ENCODE peak calls at places on chromosomes 11 and 22, in four cellular contexts. G is kidney tubule cell, Z is neural progenitor cell, U is hypothalamus. M is an unnamed sample.

GRCh38 chr22:24775769-24776492 is 1.4 kb upstream of the PIWIL3 start:
- DNase-seq in G (no peak), Z (no peak), U (no peak), M (no peak)

GRCh38 chr11:33881651-33882279 is 10.1 kb downstream of the LMO2 start:
- DNase-seq in G (no peak), Z (no peak), U (no peak), M (no peak)

GRCh38 chr22:49979587-49980264 is 19.2 kb downstream of the PIM3 start:
- DNase-seq in G (peak; percentile 49), Z (peak; percentile 73), U (no peak), M (no peak)

GRCh38 chr11:83724704-83725114 is 438.5 kb upstream of the CCDC90B start:
- DNase-seq in G (no peak), Z (peak; percentile 41), U (no peak), M (no peak)

GRCh38 chr22:46073683-46074504 is 76.4 kb upstream of the PPARA start:
- DNase-seq in G (no peak), Z (no peak), U (no peak), M (no peak)

GRCh38 chr11:123202723-123203122 is 7.7 kb upstream of the CLMP start:
- DNase-seq in G (no peak), Z (no peak), U (no peak), M (no peak)

GRCh38 chr11:110463153-110463552 is 33.4 kb downstream of the FDX1 start:
- DNase-seq in G (peak; percentile 22), Z (peak; percentile 69), U (no peak), M (no peak)

GRCh38 chr22:33986167-33986771 is 66.0 kb upstream of the LARGE1 start:
- DNase-seq in G (no peak), Z (no peak), U (no peak), M (no peak)

GRCh38 chr22:27241430-27242110 is 560.0 kb downstream of the MN1 start:
- DNase-seq in G (peak; percentile 40), Z (no peak), U (peak; percentile 5), M (no peak)

GRCh38 chr22:35452351-35452781 is 52.4 kb downstream of the MCM5 start:
- DNase-seq in G (no peak), Z (no peak), U (no peak), M (no peak)

GRCh38 chr11:86047275-86047991 is 21.5 kb downstream of the PICALM start:
- DNase-seq in G (peak; percentile 33), Z (no peak), U (no peak), M (no peak)

GRCh38 chr11:4891996-4892640 is 10.4 kb downstream of the OR51T1 start:
- DNase-seq in G (peak; percentile 80), Z (no peak), U (no peak), M (no peak)

GRCh38 chr11:9380773-9381172 is 3.7 kb upstream of the IPO7 start:
- DNase-seq in G (no peak), Z (no peak), U (no peak), M (no peak)

GRCh38 chr11:77589521-77590193 is at the start of gene AQP11:
- DNase-seq in G (peak; percentile 85), Z (peak; percentile 96), U (peak; percentile 76), M (peak; percentile 68)

GRCh38 chr22:30891443-30891755 is 77.2 kb downstream of the MORC2 start:
- DNase-seq in G (no peak), Z (no peak), U (no peak), M (no peak)

GRCh38 chr11:123174196-123175183 is 20.6 kb downstream of the CLMP start:
- DNase-seq in G (peak; percentile 81), Z (peak; percentile 62), U (no peak), M (no peak)

GRCh38 chr22:42974223-42974622 is 40.7 kb downstream of the PACSIN2 start:
- DNase-seq in G (no peak), Z (no peak), U (no peak), M (no peak)

GRCh38 chr22:24271406-24271760 is 752 bp downstream of the SPECC1L start:
- DNase-seq in G (peak; percentile 48), Z (no peak), U (no peak), M (no peak)

GRCh38 chr11:58204042-58204441 is at the start of gene OR1S2:
- DNase-seq in G (no peak), Z (no peak), U (no peak), M (no peak)

GRCh38 chr11:134040386-134041297 is 28.2 kb upstream of the JAM3 start:
- DNase-seq in G (no peak), Z (no peak), U (no peak), M (no peak)

GRCh38 chr11:84419576-84419975 is 1133.4 kb upstream of the CCDC90B start:
- DNase-seq in G (no peak), Z (peak; percentile 84), U (no peak), M (no peak)

GRCh38 chr11:30431127-30431814 is 108.4 kb downstream of the ARL14EP start:
- DNase-seq in G (no peak), Z (no peak), U (no peak), M (no peak)

GRCh38 chr11:125593113-125593761 is 585 bp downstream of the STT3A start:
- DNase-seq in G (peak; percentile 70), Z (no peak), U (no peak), M (no peak)

GRCh38 chr11:116703421-116703820 is 69.4 kb downstream of the BUD13 start:
- DNase-seq in G (no peak), Z (peak; percentile 89), U (no peak), M (no peak)

GRCh38 chr11:17719028-17719939 is at the start of gene MYOD1:
- DNase-seq in G (no peak), Z (peak; percentile 70), U (no peak), M (no peak)

GRCh38 chr22:30266445-30267381 is at the start of gene OSM:
- DNase-seq in G (no peak), Z (no peak), U (no peak), M (peak; percentile 56)

GRCh38 chr11:26584818-26585217 is 12.8 kb upstream of the MUC15 start:
- DNase-seq in G (no peak), Z (no peak), U (no peak), M (no peak)

GRCh38 chr11:28529540-28530410 is 421.6 kb downstream of the METTL15 start:
- DNase-seq in G (peak; percentile 53), Z (peak; percentile 62), U (no peak), M (no peak)

GRCh38 chr11:82927264-82927880 is 25.8 kb downstream of the DDIAS start:
- DNase-seq in G (peak; percentile 69), Z (peak; percentile 61), U (no peak), M (no peak)

GRCh38 chr22:47112566-47112965 is 350.1 kb downstream of the TBC1D22A start:
- DNase-seq in G (no peak), Z (no peak), U (no peak), M (no peak)

GRCh38 chr11:8809185-8809584 is 101.8 kb upstream of the AKIP1 start:
- DNase-seq in G (peak; percentile 21), Z (no peak), U (no peak), M (no peak)

GRCh38 chr22:39528080-39528661 is 4.4 kb downstream of the RPS19BP1 start:
- DNase-seq in G (no peak), Z (no peak), U (no peak), M (no peak)

GRCh38 chr22:36863979-36864378 is 3.2 kb downstream of the NCF4 start:
- DNase-seq in G (no peak), Z (no peak), U (no peak), M (no peak)

GRCh38 chr11:44333271-44334218 is 23.6 kb upstream of the ALX4 start:
- DNase-seq in G (no peak), Z (no peak), U (no peak), M (no peak)

GRCh38 chr11:108221401-108221800 is 1.0 kb downstream of the NPAT start:
- DNase-seq in G (peak; percentile 7), Z (peak; percentile 37), U (no peak), M (no peak)

GRCh38 chr22:44363214-44363979 is 50.6 kb upstream of the SHISAL1 start:
- DNase-seq in G (peak; percentile 82), Z (no peak), U (peak; percentile 21), M (no peak)

GRCh38 chr22:50192056-50192824 is 6.5 kb downstream of the TRABD start:
- DNase-seq in G (peak; percentile 82), Z (no peak), U (no peak), M (no peak)

GRCh38 chr11:126917531-126918204 is 82.9 kb downstream of the KIRREL3 start:
- DNase-seq in G (peak; percentile 99), Z (no peak), U (no peak), M (no peak)

GRCh38 chr11:113468666-113469345 is 6.4 kb downstream of the DRD2 start:
- DNase-seq in G (no peak), Z (no peak), U (no peak), M (no peak)

M was measured in activated B cell treated with CpG ODN at 0.5 μM for 24 hours.